ENCODE peak calls at places on chromosome X, in eight cellular contexts. U is CD4-positive, alpha-beta memory T cell; Z is CD4-positive, alpha-beta T cell; N is tibial nerve; L is AG04450; K is astrocyte; D is left lung; J is lower lobe of right lung. H is an unnamed sample.

GRCh38 chrX:49999048-49999447 is 76.7 kb downstream of the CLCN5 start:
- DNase-seq in U (no peak), Z (no peak), N (no peak), L (no peak), K (no peak), D (no peak), J (no peak), H (no peak)

GRCh38 chrX:150966742-150967141 is 16.4 kb upstream of the HMGB3 start:
- DNase-seq in U (no peak), Z (no peak), N (no peak), L (no peak), K (no peak), D (no peak), J (no peak), H (no peak)

GRCh38 chrX:152136312-152136711 is 2.1 kb downstream of the MAGEA10 start:
- DNase-seq in U (no peak), Z (no peak), N (no peak), L (no peak), K (no peak), D (no peak), J (no peak), H (no peak)

GRCh38 chrX:150157291-150157690 is 205.8 kb upstream of the MAMLD1 start:
- DNase-seq in U (no peak), Z (no peak), N (no peak), L (no peak), K (no peak), D (no peak), J (no peak), H (no peak)

GRCh38 chrX:40005290-40006011 is 92.3 kb downstream of the BCOR start:
- DNase-seq in U (no peak), Z (no peak), N (no peak), L (no peak), K (no peak), D (no peak), J (no peak), H (no peak)

GRCh38 chrX:138128025-138128671 is 562.2 kb downstream of the ZIC3 start:
- DNase-seq in U (peak), Z (no peak), N (peak), L (no peak), K (peak), D (no peak), J (no peak), H (no peak)

GRCh38 chrX:139297638-139298037 is 232.9 kb upstream of the F9 start:
- DNase-seq in U (no peak), Z (no peak), N (no peak), L (no peak), K (no peak), D (no peak), J (no peak), H (no peak)

GRCh38 chrX:138484451-138484850 is 227.1 kb downstream of the FGF13 start:
- DNase-seq in U (no peak), Z (no peak), N (no peak), L (no peak), K (no peak), D (no peak), J (no peak), H (no peak)

GRCh38 chrX:39883664-39884063 is 214.1 kb downstream of the BCOR start:
- DNase-seq in U (no peak), Z (no peak), N (no peak), L (no peak), K (no peak), D (no peak), J (no peak), H (no peak)

GRCh38 chrX:118976599-118977340 is 2.4 kb downstream of the LONRF3 start:
- DNase-seq in U (no peak), Z (no peak), N (no peak), L (no peak), K (no peak), D (peak), J (peak), H (no peak)

GRCh38 chrX:23525531-23525930 is 141.8 kb upstream of the PRDX4 start:
- DNase-seq in U (no peak), Z (no peak), N (no peak), L (no peak), K (no peak), D (no peak), J (no peak), H (no peak)

DNA sequence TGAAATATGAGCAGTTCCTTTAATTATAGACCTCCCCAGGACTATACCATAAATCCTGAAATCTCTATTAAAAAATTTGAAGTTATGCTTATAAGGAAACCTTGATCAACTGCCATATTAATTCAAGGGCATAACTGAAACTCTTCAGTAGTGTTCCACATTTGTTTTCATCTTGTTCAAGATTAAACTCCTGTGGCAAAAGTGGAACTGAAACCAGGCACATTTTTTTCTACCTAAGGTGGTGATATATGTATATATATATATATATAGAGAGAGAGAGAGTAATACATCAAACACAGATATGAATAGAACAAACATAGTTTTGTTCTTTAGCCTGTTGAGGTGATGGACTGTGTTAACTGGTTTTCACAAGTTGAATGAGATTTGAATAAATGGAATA is 287.9 kb downstream of the DACH2 start:
- DNase-seq in U (no peak), Z (no peak), N (no peak), L (no peak), K (no peak), D (no peak), J (no peak), H (no peak)
- H3K27ac ChIP-seq in U (no peak), Z (no peak), N (no peak), L (no peak), K (no peak), D (no peak), J (no peak), H (no peak)

GRCh38 chrX:143378851-143379250 is 138.4 kb downstream of the SPANXN3 start:
- DNase-seq in U (no peak), Z (no peak), N (no peak), L (no peak), K (no peak), D (no peak), J (no peak), H (no peak)
- H3K27ac ChIP-seq in U (no peak), Z (no peak), N (no peak), L (no peak), K (no peak), D (no peak), J (no peak), H (no peak)

DNA sequence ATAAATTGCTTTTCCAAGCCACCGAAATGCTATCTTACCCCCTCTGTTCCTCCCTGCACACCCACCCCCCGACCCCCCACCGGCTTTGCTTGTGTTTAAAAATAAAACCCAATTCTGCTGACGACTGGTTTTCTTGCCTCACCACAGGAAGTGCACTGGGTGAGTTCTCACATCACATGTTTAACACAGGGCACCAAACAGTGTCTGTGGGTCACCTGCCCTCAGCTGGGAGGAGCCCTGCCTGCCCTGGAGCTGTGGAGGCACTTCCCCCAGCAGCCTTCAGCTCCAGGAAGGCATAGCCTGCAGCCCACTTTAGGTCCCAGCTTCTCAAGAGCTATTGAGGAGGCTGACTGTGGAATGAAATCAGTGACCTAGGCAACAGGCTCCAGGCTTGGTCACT is 8.8 kb downstream of the TMEM255A start:
- DNase-seq in U (peak), Z (no peak), N (no peak), L (no peak), K (no peak), D (no peak), J (peak), H (no peak)
- H3K27ac ChIP-seq in U (peak), Z (no peak), N (no peak), L (no peak), K (no peak), D (no peak), J (no peak), H (no peak)

GRCh38 chrX:72026341-72027023 is 105.2 kb downstream of the RTL5 start:
- DNase-seq in U (no peak), Z (no peak), N (no peak), L (no peak), K (peak), D (no peak), J (no peak), H (no peak)
- H3K27ac ChIP-seq in U (no peak), Z (no peak), N (no peak), L (no peak), K (no peak), D (no peak), J (no peak), H (no peak)

GRCh38 chrX:153724252-153725038 is at the start of the genes ABCD1 and BCAP31:
- DNase-seq in U (peak), Z (peak), N (peak), L (peak), K (peak), D (peak), J (peak), H (peak)

GRCh38 chrX:153726286-153727107 is 1.8 kb downstream of the ABCD1 start:
- DNase-seq in U (peak), Z (no peak), N (peak), L (no peak), K (peak), D (peak), J (peak), H (no peak)

GRCh38 chrX:153723351-153724251 is 586 bp downstream of the BCAP31 start:
- DNase-seq in U (no peak), Z (no peak), N (no peak), L (no peak), K (no peak), D (peak), J (peak), H (no peak)

GRCh38 chrX:153725832-153726285 is 1.2 kb downstream of the ABCD1 start:
- DNase-seq in U (no peak), Z (no peak), N (no peak), L (no peak), K (no peak), D (no peak), J (no peak), H (no peak)

GRCh38 chrX:153725039-153725831 is 579 bp downstream of the ABCD1 start:
- DNase-seq in U (no peak), Z (no peak), N (no peak), L (no peak), K (no peak), D (no peak), J (no peak), H (no peak)
- H3K27ac ChIP-seq in U (peak), Z (peak), N (peak), L (no peak), K (peak), D (peak), J (peak), H (peak)

DNA sequence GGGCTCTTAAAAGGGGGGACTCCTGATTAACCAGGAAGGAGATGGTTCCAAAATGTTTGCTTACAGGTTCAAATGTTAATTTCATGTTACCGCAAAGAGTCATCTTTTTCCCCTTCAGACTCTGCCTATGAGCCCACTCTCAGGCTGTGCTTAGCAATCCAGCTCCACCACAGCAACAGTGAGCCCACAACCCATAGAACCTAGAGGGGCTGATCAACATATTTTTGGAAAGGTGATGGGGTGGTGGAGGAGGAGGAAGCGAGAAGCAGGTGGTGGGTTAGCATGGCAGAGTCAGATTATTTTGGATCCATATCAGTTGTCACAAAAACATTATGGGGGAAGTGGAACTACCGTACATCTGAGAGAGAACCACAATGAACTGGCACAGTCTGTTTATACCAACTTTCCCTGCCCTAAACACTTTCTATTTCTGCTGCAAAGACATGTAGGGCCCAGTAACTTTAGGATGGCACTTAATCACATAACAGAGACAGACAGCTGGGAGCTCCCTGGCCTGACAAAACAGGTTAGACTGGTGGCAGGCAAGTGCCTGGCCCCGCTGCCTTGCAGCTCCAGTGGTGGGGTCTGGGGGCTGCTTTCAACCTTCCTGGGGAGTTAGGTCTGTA is 4.4 kb downstream of the SLC9A7 start:
- DNase-seq in U (no peak), Z (no peak), N (no peak), L (no peak), K (no peak), D (no peak), J (no peak), H (no peak)
- H3K27ac ChIP-seq in U (no peak), Z (no peak), N (no peak), L (no peak), K (no peak), D (no peak), J (no peak), H (peak)

GRCh38 chrX:136779346-136779781 is 1.4 kb downstream of the ARHGEF6 start:
- DNase-seq in U (peak), Z (no peak), N (no peak), L (no peak), K (no peak), D (no peak), J (no peak), H (no peak)
- H3K27ac ChIP-seq in U (peak), Z (peak), N (peak), L (no peak), K (no peak), D (peak), J (peak), H (no peak)

H was measured in caudate nucleus.